ENCODE peak calls at places on chromosomes 1 and 21, in five cellular contexts. One of them, this sample, is unnamed.

GRCh38 chr1:112298558-112298957 is 97.5 kb upstream of the CTTNBP2NL start:
- DNase-seq in spleen: no peak
- DNase-seq in mucosa of descending colon: peak
- DNase-seq in breast epithelium: no peak
- DNase-seq in fibroblast of lung: peak
- DNase-seq in this sample: peak

GRCh38 chr1:206544562-206545257 is 37.4 kb downstream of the RASSF5 start:
- DNase-seq in spleen: peak
- DNase-seq in mucosa of descending colon: peak
- DNase-seq in breast epithelium: peak
- DNase-seq in fibroblast of lung: peak
- DNase-seq in this sample: no peak

GRCh38 chr1:145887631-145888030 is 2.0 kb upstream of the ANKRD35 start:
- DNase-seq in spleen: no peak
- DNase-seq in mucosa of descending colon: no peak
- DNase-seq in breast epithelium: no peak
- DNase-seq in fibroblast of lung: no peak
- DNase-seq in this sample: no peak

GRCh38 chr1:227587968-227588367 is 24.6 kb downstream of the ZNF678 start:
- DNase-seq in spleen: no peak
- DNase-seq in mucosa of descending colon: no peak
- DNase-seq in breast epithelium: no peak
- DNase-seq in fibroblast of lung: no peak
- DNase-seq in this sample: no peak

GRCh38 chr1:10341062-10341600 is 57.7 kb upstream of the PGD start:
- DNase-seq in spleen: no peak
- DNase-seq in mucosa of descending colon: peak
- DNase-seq in breast epithelium: no peak
- DNase-seq in fibroblast of lung: no peak
- DNase-seq in this sample: no peak

GRCh38 chr1:225813250-225813964 is 3.5 kb downstream of the EPHX1 start:
- DNase-seq in spleen: no peak
- DNase-seq in mucosa of descending colon: peak
- DNase-seq in breast epithelium: no peak
- DNase-seq in fibroblast of lung: no peak
- DNase-seq in this sample: no peak

GRCh38 chr1:40665335-40666171 is at the start of gene RIMS3:
- DNase-seq in spleen: peak
- DNase-seq in mucosa of descending colon: peak
- DNase-seq in breast epithelium: peak
- DNase-seq in fibroblast of lung: peak
- DNase-seq in this sample: no peak

GRCh38 chr1:203584040-203584439 is 42.6 kb upstream of the ATP2B4 start:
- DNase-seq in spleen: no peak
- DNase-seq in mucosa of descending colon: no peak
- DNase-seq in breast epithelium: no peak
- DNase-seq in fibroblast of lung: peak
- DNase-seq in this sample: no peak

GRCh38 chr1:113292660-113293626 is 97.4 kb upstream of the MAGI3 start:
- DNase-seq in spleen: no peak
- DNase-seq in mucosa of descending colon: no peak
- DNase-seq in breast epithelium: no peak
- DNase-seq in fibroblast of lung: no peak
- DNase-seq in this sample: no peak

GRCh38 chr1:232447125-232447524 is 182.8 kb downstream of the SIPA1L2 start:
- DNase-seq in spleen: no peak
- DNase-seq in mucosa of descending colon: no peak
- DNase-seq in breast epithelium: no peak
- DNase-seq in fibroblast of lung: no peak
- DNase-seq in this sample: no peak

GRCh38 chr1:12549460-12550349 is 68.3 kb downstream of the DHRS3 start:
- DNase-seq in spleen: no peak
- DNase-seq in mucosa of descending colon: peak
- DNase-seq in breast epithelium: peak
- DNase-seq in fibroblast of lung: peak
- DNase-seq in this sample: peak

GRCh38 chr1:99613716-99614115 is 32.2 kb upstream of the PALMD start:
- DNase-seq in spleen: no peak
- DNase-seq in mucosa of descending colon: no peak
- DNase-seq in breast epithelium: no peak
- DNase-seq in fibroblast of lung: peak
- DNase-seq in this sample: peak

GRCh38 chr1:30336550-30337426 is 386.6 kb downstream of the MATN1 start:
- DNase-seq in spleen: no peak
- DNase-seq in mucosa of descending colon: no peak
- DNase-seq in breast epithelium: no peak
- DNase-seq in fibroblast of lung: no peak
- DNase-seq in this sample: no peak

GRCh38 chr21:42695324-42696025 is 42.1 kb downstream of the PDE9A start:
- DNase-seq in spleen: peak
- DNase-seq in mucosa of descending colon: peak
- DNase-seq in breast epithelium: no peak
- DNase-seq in fibroblast of lung: peak
- DNase-seq in this sample: no peak

GRCh38 chr1:234999513-234999940 is 129.1 kb downstream of the TOMM20 start:
- DNase-seq in spleen: no peak
- DNase-seq in mucosa of descending colon: no peak
- DNase-seq in breast epithelium: no peak
- DNase-seq in fibroblast of lung: no peak
- DNase-seq in this sample: no peak

GRCh38 chr1:43563779-43564616 is 33.3 kb downstream of the PTPRF start:
- DNase-seq in spleen: no peak
- DNase-seq in mucosa of descending colon: no peak
- DNase-seq in breast epithelium: no peak
- DNase-seq in fibroblast of lung: no peak
- DNase-seq in this sample: no peak

GRCh38 chr1:37169743-37170275 is 135.5 kb upstream of the GRIK3 start:
- DNase-seq in spleen: no peak
- DNase-seq in mucosa of descending colon: no peak
- DNase-seq in breast epithelium: no peak
- DNase-seq in fibroblast of lung: no peak
- DNase-seq in this sample: no peak

GRCh38 chr21:46150073-46150472 is 5.3 kb downstream of the FTCD start:
- DNase-seq in spleen: no peak
- DNase-seq in mucosa of descending colon: no peak
- DNase-seq in breast epithelium: peak
- DNase-seq in fibroblast of lung: no peak
- DNase-seq in this sample: no peak

GRCh38 chr1:110250018-110250417 is 39.9 kb downstream of the KCNC4 start:
- DNase-seq in spleen: peak
- DNase-seq in mucosa of descending colon: no peak
- DNase-seq in breast epithelium: no peak
- DNase-seq in fibroblast of lung: no peak
- DNase-seq in this sample: no peak

GRCh38 chr1:155092641-155093040 is 14.0 kb downstream of the EFNA3 start:
- DNase-seq in spleen: peak
- DNase-seq in mucosa of descending colon: no peak
- DNase-seq in breast epithelium: no peak
- DNase-seq in fibroblast of lung: no peak
- DNase-seq in this sample: no peak

GRCh38 chr1:3119748-3120524 is 50.9 kb downstream of the PRDM16 start:
- DNase-seq in spleen: no peak
- DNase-seq in mucosa of descending colon: no peak
- DNase-seq in breast epithelium: no peak
- DNase-seq in fibroblast of lung: peak
- DNase-seq in this sample: no peak

GRCh38 chr1:206916000-206916709 is 5.6 kb downstream of the FCMR start:
- DNase-seq in spleen: peak
- DNase-seq in mucosa of descending colon: no peak
- DNase-seq in breast epithelium: no peak
- DNase-seq in fibroblast of lung: no peak
- DNase-seq in this sample: no peak

GRCh38 chr21:42465008-42465878 is 30.8 kb downstream of the RSPH1 start:
- DNase-seq in spleen: no peak
- DNase-seq in mucosa of descending colon: peak
- DNase-seq in breast epithelium: peak
- DNase-seq in fibroblast of lung: peak
- DNase-seq in this sample: no peak

GRCh38 chr1:21012937-21013336 is 163.8 kb downstream of the EIF4G3 start:
- DNase-seq in spleen: no peak
- DNase-seq in mucosa of descending colon: no peak
- DNase-seq in breast epithelium: no peak
- DNase-seq in fibroblast of lung: peak
- DNase-seq in this sample: no peak

GRCh38 chr1:2629627-2630497 is 3.0 kb downstream of the MMEL1 start:
- DNase-seq in spleen: peak
- DNase-seq in mucosa of descending colon: no peak
- DNase-seq in breast epithelium: peak
- DNase-seq in fibroblast of lung: no peak
- DNase-seq in this sample: no peak

GRCh38 chr21:41687633-41688032 is 79.2 kb downstream of the RIPK4 start:
- DNase-seq in spleen: no peak
- DNase-seq in mucosa of descending colon: no peak
- DNase-seq in breast epithelium: no peak
- DNase-seq in fibroblast of lung: no peak
- DNase-seq in this sample: no peak

GRCh38 chr1:178353524-178353923 is 143.2 kb downstream of the CLEC20A start:
- DNase-seq in spleen: no peak
- DNase-seq in mucosa of descending colon: no peak
- DNase-seq in breast epithelium: no peak
- DNase-seq in fibroblast of lung: no peak
- DNase-seq in this sample: no peak

DNA sequence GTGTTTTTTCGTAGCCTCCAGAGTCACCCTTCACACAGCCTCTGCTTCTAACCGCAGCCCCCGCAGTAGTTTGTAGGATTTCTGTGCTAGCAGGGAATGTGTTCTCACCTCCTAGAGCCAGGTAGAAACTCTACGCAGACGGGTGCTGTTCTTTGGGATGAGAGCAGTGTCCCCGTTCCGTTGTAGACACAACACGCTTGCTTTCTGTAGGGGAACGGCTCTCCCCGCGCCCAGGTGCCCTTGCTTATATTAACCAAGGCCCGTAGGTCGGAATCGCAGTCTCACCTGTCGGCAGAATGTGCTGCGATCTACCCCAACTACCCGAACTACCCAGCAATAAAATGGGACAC is 111.8 kb upstream of the NBPF11 start:
- DNase-seq in spleen: no peak
- DNase-seq in mucosa of descending colon: peak
- DNase-seq in breast epithelium: no peak
- DNase-seq in fibroblast of lung: no peak
- DNase-seq in this sample: no peak
- H3K4me3 ChIP-seq in spleen: peak
- H3K4me3 ChIP-seq in mucosa of descending colon: no peak
- H3K4me3 ChIP-seq in breast epithelium: peak
- H3K4me3 ChIP-seq in fibroblast of lung: peak
- H3K4me3 ChIP-seq in this sample: peak

GRCh38 chr1:14599787-14600186 is 1.3 kb downstream of the KAZN start:
- DNase-seq in spleen: no peak
- DNase-seq in mucosa of descending colon: no peak
- DNase-seq in breast epithelium: no peak
- DNase-seq in fibroblast of lung: no peak
- DNase-seq in this sample: no peak
- H3K4me3 ChIP-seq in spleen: peak
- H3K4me3 ChIP-seq in mucosa of descending colon: no peak
- H3K4me3 ChIP-seq in breast epithelium: peak
- H3K4me3 ChIP-seq in fibroblast of lung: no peak
- H3K4me3 ChIP-seq in this sample: no peak

DNA sequence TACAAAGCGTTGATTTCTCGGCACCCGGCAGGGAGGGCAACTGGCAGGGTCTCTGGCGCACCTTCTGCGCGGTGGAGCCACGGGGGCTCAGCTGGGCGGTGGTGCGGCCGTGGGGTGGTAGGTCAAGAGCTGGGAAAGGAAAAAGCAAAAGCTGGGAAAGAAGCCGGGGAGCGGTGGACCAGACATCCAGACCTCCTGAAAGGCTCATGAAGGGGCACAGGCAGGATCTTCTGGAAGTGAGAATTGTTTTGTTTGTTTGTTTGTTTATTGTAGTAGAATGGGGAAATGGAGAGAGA is 7.2 kb upstream of the RNU1-1 start:
- DNase-seq in spleen: no peak
- DNase-seq in mucosa of descending colon: no peak
- DNase-seq in breast epithelium: no peak
- DNase-seq in fibroblast of lung: no peak
- DNase-seq in this sample: no peak
- H3K4me3 ChIP-seq in spleen: no peak
- H3K4me3 ChIP-seq in mucosa of descending colon: no peak
- H3K4me3 ChIP-seq in breast epithelium: no peak
- H3K4me3 ChIP-seq in fibroblast of lung: peak
- H3K4me3 ChIP-seq in this sample: no peak

DNA sequence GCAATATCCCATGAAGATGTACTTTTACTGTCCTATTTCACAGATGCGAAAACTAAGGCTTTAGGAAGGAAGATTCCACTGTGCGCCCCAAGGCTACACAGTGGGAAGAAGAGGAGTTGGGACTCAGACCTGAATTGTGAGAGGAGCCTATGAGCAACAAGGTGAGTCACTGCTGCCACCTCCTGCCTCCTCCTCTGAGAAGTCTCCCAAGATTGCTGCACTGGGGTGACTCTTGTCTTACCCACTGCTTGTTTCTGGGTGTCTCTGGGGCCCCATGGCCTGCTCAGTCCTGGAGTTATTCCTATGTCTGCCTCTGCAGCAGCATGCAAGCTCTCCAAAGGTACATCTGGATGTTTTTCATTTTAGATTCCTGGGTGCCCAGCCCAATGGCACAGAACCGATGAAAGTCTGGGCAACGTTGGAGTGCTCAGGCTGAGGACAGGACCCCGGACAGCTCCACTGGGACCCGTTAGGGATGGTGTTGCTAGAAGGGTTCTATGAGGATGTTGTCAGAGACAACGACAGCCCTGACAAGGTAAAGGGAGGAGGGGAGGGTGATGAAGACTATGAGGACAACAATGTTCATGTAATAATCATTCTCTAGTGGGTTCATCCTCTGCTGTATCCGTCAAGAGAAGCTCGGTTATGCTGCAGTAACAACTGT is 11.0 kb upstream of the C1QA start:
- DNase-seq in spleen: no peak
- DNase-seq in mucosa of descending colon: no peak
- DNase-seq in breast epithelium: no peak
- DNase-seq in fibroblast of lung: peak
- DNase-seq in this sample: no peak
- H3K4me3 ChIP-seq in spleen: no peak
- H3K4me3 ChIP-seq in mucosa of descending colon: no peak
- H3K4me3 ChIP-seq in breast epithelium: no peak
- H3K4me3 ChIP-seq in fibroblast of lung: no peak
- H3K4me3 ChIP-seq in this sample: no peak

DNA sequence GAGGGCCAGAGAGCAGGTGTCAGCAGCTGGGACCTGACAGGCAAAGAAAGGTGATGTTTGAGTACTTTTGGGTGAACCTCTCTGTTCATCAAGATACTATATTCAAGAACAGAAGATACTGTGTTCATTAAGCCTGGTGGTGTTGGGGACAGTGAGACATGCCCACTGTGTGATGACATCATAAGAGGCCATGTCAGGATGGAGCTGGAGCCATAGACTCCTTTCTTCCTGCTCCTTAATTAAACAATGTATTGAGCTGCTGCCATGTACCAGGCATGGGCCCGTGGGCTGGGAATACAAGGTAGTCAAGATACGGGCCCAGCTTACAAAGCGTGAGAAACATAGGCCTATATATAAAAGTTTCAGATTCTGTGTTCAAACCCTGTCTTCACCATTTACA is 435.4 kb downstream of the RPS6KC1 start:
- DNase-seq in spleen: no peak
- DNase-seq in mucosa of descending colon: no peak
- DNase-seq in breast epithelium: no peak
- DNase-seq in fibroblast of lung: no peak
- DNase-seq in this sample: no peak
- H3K4me3 ChIP-seq in spleen: no peak
- H3K4me3 ChIP-seq in mucosa of descending colon: no peak
- H3K4me3 ChIP-seq in breast epithelium: no peak
- H3K4me3 ChIP-seq in fibroblast of lung: no peak
- H3K4me3 ChIP-seq in this sample: no peak